ENCODE peak calls at places on chromosome 1, in four cellular contexts. J is astrocyte, R is mucosa of gallbladder, C is NCI-H2029 treated with DMSO at 0.1 percent for 48 hours. X is an unnamed sample.

GRCh38 chr1:46550751-46551231 is 656 bp downstream of the KNCN start:
- DNase-seq in J (no peak), R (no peak), C (no peak), X (no peak)

GRCh38 chr1:19294638-19295037 is 6.1 kb upstream of the AKR7A3 start:
- DNase-seq in J (no peak), R (no peak), C (no peak), X (no peak)

GRCh38 chr1:205582471-205583291 is 49.1 kb downstream of the ELK4 start:
- DNase-seq in J (no peak), R (no peak), C (no peak), X (no peak)

GRCh38 chr1:29196863-29197589 is 15.3 kb upstream of the SRSF4 start:
- DNase-seq in J (peak; percentile 88), R (no peak), C (no peak), X (no peak)

GRCh38 chr1:10941891-10942541 is 70.4 kb upstream of the TARDBP start:
- DNase-seq in J (no peak), R (peak; percentile 47), C (no peak), X (no peak)

GRCh38 chr1:18962121-18962721 is 5.7 kb upstream of the IFFO2 start:
- DNase-seq in J (no peak), R (peak; percentile 39), C (no peak), X (no peak)

GRCh38 chr1:5811419-5811818 is 180.8 kb downstream of the NPHP4 start:
- DNase-seq in J (no peak), R (no peak), C (peak; percentile 50), X (no peak)

GRCh38 chr1:115977481-115978258 is 1.4 kb downstream of the SLC22A15 start:
- DNase-seq in J (peak; percentile 6), R (peak; percentile 36), C (no peak), X (no peak)

GRCh38 chr1:39933956-39934941 is 20.7 kb upstream of the MFSD2A start:
- DNase-seq in J (peak; percentile 73), R (peak; percentile 86), C (no peak), X (peak; percentile 81)

GRCh38 chr1:150613061-150613920 is 16.1 kb downstream of the ENSA start:
- DNase-seq in J (peak; percentile 94), R (peak; percentile 45), C (peak; percentile 93), X (no peak)

GRCh38 chr1:53145942-53146708 is 3.7 kb upstream of the SLC1A7 start:
- DNase-seq in J (peak; percentile 99), R (peak; percentile 89), C (no peak), X (no peak)

GRCh38 chr1:9251501-9251900 is 16.9 kb downstream of the H6PD start:
- DNase-seq in J (no peak), R (no peak), C (no peak), X (no peak)

GRCh38 chr1:55716151-55716550 is 501.0 kb upstream of the USP24 start:
- DNase-seq in J (peak; percentile 72), R (no peak), C (no peak), X (no peak)

GRCh38 chr1:96837817-96838216 is 116.2 kb downstream of the PTBP2 start:
- DNase-seq in J (no peak), R (no peak), C (no peak), X (no peak)

GRCh38 chr1:67735806-67736627 is 51.0 kb downstream of the GADD45A start:
- DNase-seq in J (peak; percentile 96), R (peak; percentile 75), C (peak; percentile 88), X (no peak)

GRCh38 chr1:71298633-71299032 is 217.8 kb upstream of the ZRANB2 start:
- DNase-seq in J (no peak), R (no peak), C (no peak), X (no peak)

GRCh38 chr1:84851839-84852238 is 41.2 kb downstream of the LPAR3 start:
- DNase-seq in J (peak; percentile 86), R (no peak), C (no peak), X (no peak)

GRCh38 chr1:244834596-244835275 is 722 bp upstream of the COX20 start:
- DNase-seq in J (peak; percentile 86), R (peak; percentile 88), C (peak; percentile 85), X (peak; percentile 91)

GRCh38 chr1:210822897-210823296 is 311.1 kb downstream of the KCNH1 start:
- DNase-seq in J (no peak), R (no peak), C (no peak), X (no peak)

GRCh38 chr1:46646844-46647243 is 21.3 kb downstream of the ATPAF1 start:
- DNase-seq in J (peak; percentile 86), R (no peak), C (no peak), X (no peak)

GRCh38 chr1:235017719-235018118 is 110.9 kb downstream of the TOMM20 start:
- DNase-seq in J (peak; percentile 44), R (no peak), C (no peak), X (no peak)

GRCh38 chr1:55217226-55217996 is 2.2 kb upstream of the USP24 start:
- DNase-seq in J (no peak), R (peak; percentile 26), C (peak; percentile 89), X (no peak)

GRCh38 chr1:93678491-93678890 is 3.1 kb downstream of the BCAR3 start:
- DNase-seq in J (no peak), R (no peak), C (no peak), X (no peak)

GRCh38 chr1:245809361-245809760 is 654.6 kb downstream of the KIF26B start:
- DNase-seq in J (no peak), R (no peak), C (no peak), X (no peak)